ENCODE peak calls at places on chromosomes 4 and X, in four cellular contexts. L is GM12878, F is A549, J is HepG2. K is an unnamed sample.

GRCh38 chr4:4969298-4969697 is 50.0 kb downstream of the CYTL1 start:
- DNase-seq in L (no peak), J (no peak), F (peak), K (no peak)

GRCh38 chr4:159366966-159367365 is 264.1 kb downstream of the RAPGEF2 start:
- DNase-seq in F (peak), J (peak), L (no peak), K (no peak)

GRCh38 chrX:79162076-79162475 is 17.6 kb downstream of the GPR174 start:
- DNase-seq in F (no peak), J (no peak), L (no peak), K (no peak)

GRCh38 chr4:138164218-138164617 is 77.9 kb downstream of the SLC7A11 start:
- DNase-seq in L (no peak), J (no peak), F (no peak), K (no peak)

GRCh38 chr4:77538574-77539157 is 67.0 kb upstream of the CXCL13 start:
- DNase-seq in L (no peak), F (peak), J (peak), K (no peak)

GRCh38 chr4:140135529-140136021 is 18.4 kb downstream of the MAML3 start:
- DNase-seq in F (peak), L (no peak), J (no peak), K (peak)

GRCh38 chr4:185082549-185082948 is 60.5 kb upstream of the SLC25A4 start:
- DNase-seq in L (no peak), F (no peak), J (no peak), K (no peak)

GRCh38 chrX:84187501-84188319 is at the start of gene RPS6KA6:
- DNase-seq in L (no peak), J (no peak), F (peak), K (peak)

GRCh38 chr4:144374065-144374464 is 233.5 kb upstream of the GYPA start:
- DNase-seq in L (peak), J (no peak), F (no peak), K (no peak)

GRCh38 chr4:10183462-10183861 is 66.9 kb upstream of the WDR1 start:
- DNase-seq in F (no peak), J (no peak), L (no peak), K (no peak)

GRCh38 chrX:51798701-51799100 is 55.5 kb downstream of the GSPT2 start:
- DNase-seq in L (no peak), J (no peak), F (no peak), K (no peak)

GRCh38 chr4:26762650-26763049 is 98.0 kb upstream of the STIM2 start:
- DNase-seq in J (no peak), L (no peak), F (no peak), K (no peak)

GRCh38 chr4:111216791-111217190 is 593.9 kb upstream of the PITX2 start:
- DNase-seq in J (no peak), F (no peak), L (no peak), K (no peak)

GRCh38 chrX:41085883-41086626 is 810 bp downstream of the USP9X start:
- DNase-seq in F (peak), J (peak), L (no peak), K (peak)

GRCh38 chr4:11467931-11468330 is 39.2 kb upstream of the HS3ST1 start:
- DNase-seq in L (no peak), J (no peak), F (no peak), K (no peak)

GRCh38 chrX:18701621-18702361 is 5.7 kb upstream of the PPEF1 start:
- DNase-seq in L (no peak), J (peak), F (peak), K (no peak)

GRCh38 chrX:25721564-25721963 is 416.6 kb upstream of the MAGEB18 start:
- DNase-seq in F (peak), J (peak), L (no peak), K (no peak)

GRCh38 chrX:70171636-70172035 is 5.6 kb upstream of the DGAT2L6 start:
- DNase-seq in J (no peak), L (no peak), F (no peak), K (no peak)

GRCh38 chr4:77776182-77777134 is 42.7 kb downstream of the CNOT6L start:
- DNase-seq in F (no peak), J (no peak), L (no peak), K (peak)

GRCh38 chrX:134688839-134689238 is 30.6 kb upstream of the PLAC1 start:
- DNase-seq in F (peak), L (no peak), J (no peak), K (no peak)

GRCh38 chrX:18549643-18550042 is 122.3 kb downstream of the RS1 start:
- DNase-seq in F (no peak), J (no peak), L (no peak), K (no peak)

DNA sequence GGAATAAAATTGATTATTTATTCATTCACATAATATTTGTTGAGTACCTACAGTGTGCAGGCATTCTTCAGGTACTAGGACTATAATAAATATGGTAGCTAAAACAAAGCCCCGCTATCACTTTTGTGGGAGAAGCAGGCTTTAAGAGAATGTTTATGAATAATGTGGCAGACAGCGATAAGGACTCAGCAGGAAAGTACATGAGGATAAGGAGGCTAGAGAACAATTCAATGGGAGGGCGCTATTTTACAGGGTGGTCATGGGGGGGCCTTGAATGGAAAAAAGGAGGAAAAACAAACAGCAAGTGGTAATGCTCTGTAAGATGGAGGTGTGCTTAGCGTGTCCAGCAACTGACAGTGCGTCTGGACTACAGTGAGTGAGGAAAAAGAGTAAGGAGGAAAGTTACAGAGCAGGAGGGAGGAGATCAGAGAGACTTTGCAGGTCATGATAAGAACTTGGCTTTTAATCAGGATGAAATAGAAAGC is 264.2 kb upstream of the ETNPPL start:
- DNase-seq in J (no peak), F (no peak), L (no peak), K (peak)
- TF ChIP-seq BHLHE40 in J (no peak), F (no peak), L (no peak), K (no peak)

GRCh38 chrX:103344606-103345005 is 11.7 kb upstream of the TCEAL9 start:
- DNase-seq in L (no peak), F (no peak), J (no peak), K (no peak)

GRCh38 chrX:103343105-103343504 is 13.1 kb downstream of the TCEAL7 start:
- DNase-seq in J (no peak), F (peak), L (no peak), K (peak)

GRCh38 chrX:103338663-103339062 is 8.6 kb downstream of the TCEAL7 start:
- DNase-seq in F (no peak), L (no peak), J (no peak), K (no peak)
- TF ChIP-seq BHLHE40 in F (no peak), L (no peak), J (no peak), K (no peak)

GRCh38 chr4:7597281-7597680 is 162.6 kb upstream of the PSAPL1 start:
- DNase-seq in L (no peak), F (no peak), J (no peak), K (no peak)

GRCh38 chr4:7595883-7596535 is 161.3 kb upstream of the PSAPL1 start:
- DNase-seq in L (no peak), J (no peak), F (no peak), K (no peak)

GRCh38 chr4:7590205-7590604 is 155.5 kb upstream of the PSAPL1 start:
- DNase-seq in F (no peak), L (no peak), J (no peak), K (no peak)

GRCh38 chr4:7591409-7592063 is 156.8 kb upstream of the PSAPL1 start:
- DNase-seq in F (no peak), L (no peak), J (no peak), K (no peak)

GRCh38 chr4:7594013-7594412 is 159.3 kb upstream of the PSAPL1 start:
- DNase-seq in J (no peak), F (no peak), L (no peak), K (no peak)
- TF ChIP-seq BHLHE40 in J (no peak), F (no peak), L (no peak), K (no peak)

DNA sequence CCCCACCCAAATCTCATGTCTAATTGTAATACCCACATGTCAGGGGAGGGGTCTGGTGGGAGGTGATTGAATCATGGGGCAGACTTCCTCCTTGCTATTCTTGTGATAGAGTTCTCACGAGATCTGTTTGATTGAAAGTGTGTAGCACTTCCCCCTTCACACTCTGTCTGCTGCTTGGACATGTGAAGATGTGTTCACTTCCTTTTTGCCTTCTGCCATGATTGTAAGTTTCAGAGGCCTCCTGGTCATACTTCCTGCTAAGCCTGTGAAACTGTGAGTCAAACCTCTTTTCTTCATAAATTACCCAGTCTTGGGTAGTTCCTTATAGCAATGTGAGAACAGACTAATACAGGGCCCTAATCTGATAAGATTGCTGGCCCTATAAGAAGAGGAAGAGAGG is 1514.8 kb downstream of the RPA4 start:
- DNase-seq in J (no peak), L (no peak), F (no peak), K (no peak)
- TF ChIP-seq BHLHE40 in J (no peak), L (no peak), F (no peak), K (no peak)